ENCODE peak calls at places on chromosomes 7 and 10, in four cellular contexts. R is HFFc6, F is GM12865, L is thoracic aorta. N is an unnamed sample.

GRCh38 chr7:17633099-17633498 is 307.2 kb downstream of the SNX13 start:
- DNase-seq in L (no peak), F (no peak), R (peak), N (peak)

GRCh38 chr10:44462338-44462914 is 77.5 kb upstream of the CXCL12 start:
- DNase-seq in R (no peak), L (no peak), F (no peak), N (no peak)

GRCh38 chr10:84194424-84195043 is at the start of gene CDHR1:
- DNase-seq in R (no peak), L (no peak), F (peak), N (peak)

GRCh38 chr7:151833691-151834090 is 43.2 kb downstream of the PRKAG2 start:
- DNase-seq in R (no peak), L (no peak), F (no peak), N (no peak)

GRCh38 chr7:101747758-101748345 is 69.6 kb upstream of the CUX1 start:
- DNase-seq in F (no peak), R (no peak), L (no peak), N (no peak)

GRCh38 chr10:133179651-133180050 is 19.6 kb downstream of the KNDC1 start:
- DNase-seq in L (no peak), R (no peak), F (no peak), N (no peak)

GRCh38 chr10:34701194-34701593 is 113.9 kb downstream of the PARD3 start:
- DNase-seq in R (no peak), L (no peak), F (no peak), N (no peak)

GRCh38 chr7:150715738-150716137 is 675 bp upstream of the GIMAP1 start:
- DNase-seq in R (no peak), L (no peak), F (no peak), N (no peak)

GRCh38 chr10:106917452-106918055 is 247.0 kb downstream of the SORCS1 start:
- DNase-seq in F (no peak), R (no peak), L (no peak), N (no peak)

GRCh38 chr10:132420469-132421376 is 23.7 kb downstream of the PWWP2B start:
- DNase-seq in F (no peak), R (no peak), L (no peak), N (no peak)

GRCh38 chr10:79285315-79286185 is 61.7 kb upstream of the PPIF start:
- DNase-seq in R (no peak), L (no peak), F (peak), N (no peak)

GRCh38 chr10:133045556-133046483 is 41.9 kb upstream of the ADGRA1 start:
- DNase-seq in F (no peak), L (no peak), R (no peak), N (no peak)

DNA sequence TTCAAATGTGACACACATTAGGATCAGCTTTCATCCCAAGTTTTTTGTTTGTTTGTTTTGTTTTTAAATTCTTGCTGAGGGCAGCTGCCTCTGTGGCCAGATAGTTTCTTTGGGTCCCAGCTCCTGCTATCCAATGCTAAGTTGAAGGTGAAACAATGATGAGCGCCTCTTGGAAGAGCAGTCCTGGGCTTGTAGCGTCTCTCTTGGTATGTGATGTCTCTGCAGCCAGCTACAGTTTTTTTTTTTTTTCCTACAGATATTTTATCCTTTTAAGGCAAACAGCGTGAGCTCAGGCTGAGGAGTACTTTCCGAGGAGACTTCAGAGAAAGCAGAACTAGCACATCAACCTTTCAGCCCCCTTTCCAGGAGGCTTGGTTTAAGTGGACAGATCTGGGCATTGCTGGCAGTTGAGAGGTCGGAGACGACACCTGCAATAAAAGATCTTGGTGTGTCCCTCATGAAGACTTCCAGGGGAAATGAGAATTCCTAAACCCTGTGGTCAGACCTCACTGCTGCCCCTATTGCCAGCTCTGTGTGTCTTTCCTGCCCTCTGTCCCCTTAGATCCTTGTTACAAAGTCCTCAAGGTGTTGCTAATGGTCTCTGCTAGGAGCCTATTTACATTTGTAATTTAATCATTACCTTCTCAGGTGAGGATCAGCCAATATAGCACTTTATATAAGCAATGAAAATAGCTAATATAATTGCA is 9.1 kb downstream of the PRKG1 start:
- DNase-seq in L (no peak), R (no peak), F (no peak), N (no peak)
- TF ChIP-seq CTCF in L (peak), R (no peak), F (no peak), N (no peak)

DNA sequence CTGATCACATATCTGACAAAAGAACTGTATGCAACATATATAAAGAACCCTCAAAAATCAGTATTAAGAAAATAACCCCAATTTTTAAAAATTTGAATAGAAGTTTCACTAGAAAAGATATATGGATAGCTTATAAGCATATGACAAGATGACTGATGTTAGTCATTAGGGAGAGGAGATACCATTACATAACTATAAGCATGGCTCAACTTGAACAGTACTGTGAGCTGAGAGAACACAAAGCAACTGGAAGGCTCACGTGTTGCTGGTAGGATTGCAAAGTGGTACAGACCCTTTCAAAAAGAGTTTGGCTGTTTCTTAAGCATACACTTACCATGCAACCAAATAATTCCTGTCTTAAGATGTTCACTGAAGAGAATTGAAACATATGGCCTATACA is 14.7 kb downstream of the CCDC71L start:
- DNase-seq in F (no peak), R (no peak), L (no peak), N (no peak)
- TF ChIP-seq CTCF in F (no peak), R (no peak), L (no peak), N (no peak)

GRCh38 chr7:23002698-23003097 is 11.2 kb downstream of the HYCC1 start:
- DNase-seq in F (no peak), L (no peak), R (no peak), N (no peak)

GRCh38 chr7:23000597-23001360 is 13.2 kb downstream of the HYCC1 start:
- DNase-seq in L (no peak), R (no peak), F (no peak), N (no peak)

GRCh38 chr7:23004247-23004520 is 9.7 kb downstream of the HYCC1 start:
- DNase-seq in L (no peak), R (no peak), F (no peak), N (no peak)

GRCh38 chr7:23003505-23004246 is 10.3 kb downstream of the HYCC1 start:
- DNase-seq in F (no peak), R (no peak), L (no peak), N (no peak)

DNA sequence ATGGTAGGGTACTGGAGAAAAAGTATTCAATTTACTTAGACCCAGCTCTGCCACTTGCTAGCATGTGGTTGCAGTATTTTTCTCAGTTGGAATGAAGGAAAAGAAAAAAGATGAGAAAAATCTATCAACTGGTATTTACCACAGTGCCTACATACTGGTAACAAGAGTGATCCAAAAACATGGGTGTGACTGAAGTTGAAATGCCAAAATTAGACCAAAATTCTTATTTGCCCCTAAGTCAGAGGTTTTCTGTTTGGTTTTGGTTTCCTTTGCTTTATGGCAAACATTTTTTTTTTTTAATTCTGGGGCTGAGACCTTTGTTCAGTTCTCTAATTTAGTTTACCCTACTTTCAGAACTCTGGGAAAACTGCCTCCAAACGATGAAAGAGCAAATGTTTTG is 12.3 kb downstream of the HYCC1 start:
- DNase-seq in R (no peak), F (peak), L (no peak), N (no peak)
- TF ChIP-seq CTCF in R (no peak), F (no peak), L (no peak), N (no peak)

GRCh38 chr10:98244586-98244985 is 23.4 kb downstream of the LOXL4 start:
- DNase-seq in F (no peak), L (no peak), R (no peak), N (no peak)

GRCh38 chr10:98238391-98238790 is 29.6 kb downstream of the LOXL4 start:
- DNase-seq in L (no peak), R (no peak), F (no peak), N (no peak)

GRCh38 chr10:98246911-98247820 is 20.8 kb downstream of the LOXL4 start:
- DNase-seq in R (peak), L (no peak), F (no peak), N (no peak)

GRCh38 chr10:98240524-98240923 is 27.5 kb downstream of the LOXL4 start:
- DNase-seq in F (no peak), R (no peak), L (no peak), N (no peak)

GRCh38 chr10:98242823-98243222 is 25.2 kb downstream of the LOXL4 start:
- DNase-seq in R (peak), L (no peak), F (no peak), N (no peak)
- TF ChIP-seq CTCF in R (peak), L (peak), F (no peak), N (peak)

DNA sequence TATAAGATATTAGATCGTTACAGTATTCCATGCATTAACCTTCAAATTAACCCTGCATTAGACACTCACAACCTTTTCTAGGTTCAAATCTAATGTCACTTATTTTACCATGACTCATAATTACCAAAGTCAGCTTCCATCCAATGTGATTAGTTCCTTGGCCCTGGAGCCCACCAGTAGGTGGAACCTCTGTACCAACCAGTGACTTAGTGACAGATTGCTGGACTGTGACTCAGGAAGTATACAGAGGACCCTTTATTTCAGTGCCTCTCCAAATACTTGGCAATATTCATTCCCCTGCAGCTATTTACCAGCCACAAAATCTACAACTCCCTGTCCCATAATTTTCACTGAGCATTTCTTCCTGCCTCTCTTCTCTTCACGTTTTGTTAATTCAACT is 1270.3 kb upstream of the SORCS1 start:
- DNase-seq in L (no peak), F (no peak), R (no peak), N (no peak)
- TF ChIP-seq CTCF in L (no peak), F (no peak), R (no peak), N (no peak)

DNA sequence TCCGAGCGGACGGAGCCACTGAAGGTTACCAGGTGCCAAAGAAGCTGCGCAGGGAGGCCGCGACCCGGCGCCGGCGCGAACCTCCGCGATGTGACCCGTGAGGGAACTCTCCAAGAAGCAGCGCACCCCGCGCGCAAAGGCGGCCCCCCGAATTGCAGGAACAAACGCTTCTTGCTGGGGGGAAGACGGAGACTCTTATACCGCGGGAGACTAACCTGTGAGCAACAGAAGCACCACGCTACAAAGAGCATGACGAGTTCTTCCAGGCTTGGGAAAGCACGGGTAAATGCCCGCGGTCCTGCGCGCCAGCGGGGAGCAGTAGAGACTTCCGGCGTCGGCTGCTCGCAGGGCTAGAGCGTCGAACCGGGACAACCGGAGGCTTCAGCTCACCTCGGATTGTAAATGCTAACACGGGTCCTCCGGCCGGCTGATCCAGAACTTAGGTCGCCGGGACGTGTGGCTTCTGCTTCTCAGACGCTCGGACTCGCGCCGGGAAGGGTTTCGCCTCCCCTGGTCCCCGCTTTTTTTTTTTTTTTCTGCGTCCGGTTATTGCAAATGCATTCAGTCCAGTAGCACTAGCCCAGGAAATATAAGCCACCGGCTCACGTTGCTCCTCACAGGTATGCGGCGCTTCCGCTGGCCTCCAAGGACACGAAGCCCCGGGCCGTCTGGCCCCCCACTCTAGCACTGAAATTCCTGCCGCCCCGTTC is at the start of gene COA1:
- DNase-seq in F (peak), R (peak), L (peak), N (peak)
- TF ChIP-seq CTCF in F (peak), R (peak), L (no peak), N (no peak)

GRCh38 chr10:89389254-89389653 is 3.2 kb upstream of the IFIT1 start:
- DNase-seq in R (peak), L (no peak), F (peak), N (peak)

GRCh38 chr10:89393898-89394297 is 1.5 kb downstream of the IFIT1 start:
- DNase-seq in F (no peak), R (no peak), L (no peak), N (no peak)

GRCh38 chr10:89390875-89391576 is 1.4 kb upstream of the IFIT1 start:
- DNase-seq in R (no peak), F (no peak), L (no peak), N (no peak)

GRCh38 chr10:89392974-89393373 is 551 bp downstream of the IFIT1 start:
- DNase-seq in R (peak), F (peak), L (no peak), N (peak)

GRCh38 chr10:89391882-89392756 is at the start of gene IFIT1:
- DNase-seq in F (peak), L (peak), R (peak), N (peak)
- TF ChIP-seq CTCF in F (no peak), L (no peak), R (no peak), N (no peak)

N was measured in RWPE1.